ENCODE peak calls at places on chromosomes 1 and 21, in ten cellular contexts. One of them, this sample, is unnamed.

GRCh38 chr1:168535536-168535935 is 8.3 kb downstream of the XCL2 start:
- DNase-seq in A549: no peak
- DNase-seq in prostate gland: no peak
- DNase-seq in IMR-90: no peak
- DNase-seq in esophagus muscularis mucosa: no peak
- DNase-seq in transverse colon: no peak
- DNase-seq in esophagus squamous epithelium: no peak
- DNase-seq in NB4: peak
- DNase-seq in sigmoid colon: no peak
- DNase-seq in ovary: no peak
- DNase-seq in this sample: no peak

GRCh38 chr1:9181176-9181906 is 52.4 kb upstream of the GPR157 start:
- DNase-seq in esophagus muscularis mucosa: no peak
- DNase-seq in A549: peak
- DNase-seq in ovary: peak
- DNase-seq in esophagus squamous epithelium: no peak
- DNase-seq in prostate gland: no peak
- DNase-seq in NB4: peak
- DNase-seq in sigmoid colon: peak
- DNase-seq in IMR-90: peak
- DNase-seq in transverse colon: peak
- DNase-seq in this sample: no peak

GRCh38 chr21:31952828-31953227 is 80.0 kb downstream of the HUNK start:
- DNase-seq in A549: no peak
- DNase-seq in IMR-90: no peak
- DNase-seq in esophagus muscularis mucosa: no peak
- DNase-seq in prostate gland: no peak
- DNase-seq in ovary: no peak
- DNase-seq in transverse colon: no peak
- DNase-seq in sigmoid colon: no peak
- DNase-seq in esophagus squamous epithelium: no peak
- DNase-seq in NB4: no peak
- DNase-seq in this sample: no peak

GRCh38 chr21:33293811-33294216 is 27.6 kb downstream of the IL10RB start:
- DNase-seq in esophagus squamous epithelium: no peak
- DNase-seq in sigmoid colon: no peak
- DNase-seq in NB4: no peak
- DNase-seq in transverse colon: no peak
- DNase-seq in prostate gland: peak
- DNase-seq in A549: no peak
- DNase-seq in ovary: no peak
- DNase-seq in esophagus muscularis mucosa: no peak
- DNase-seq in IMR-90: no peak
- DNase-seq in this sample: no peak

GRCh38 chr1:8412183-8412831 is 94.4 kb downstream of the SLC45A1 start:
- DNase-seq in IMR-90: peak
- DNase-seq in esophagus squamous epithelium: no peak
- DNase-seq in NB4: no peak
- DNase-seq in prostate gland: peak
- DNase-seq in transverse colon: peak
- DNase-seq in esophagus muscularis mucosa: no peak
- DNase-seq in A549: peak
- DNase-seq in sigmoid colon: peak
- DNase-seq in ovary: no peak
- DNase-seq in this sample: peak

GRCh38 chr1:77399250-77400086 is 117.6 kb downstream of the AK5 start:
- DNase-seq in esophagus muscularis mucosa: no peak
- DNase-seq in sigmoid colon: no peak
- DNase-seq in prostate gland: no peak
- DNase-seq in esophagus squamous epithelium: no peak
- DNase-seq in transverse colon: no peak
- DNase-seq in NB4: no peak
- DNase-seq in ovary: no peak
- DNase-seq in A549: no peak
- DNase-seq in IMR-90: no peak
- DNase-seq in this sample: no peak

GRCh38 chr21:16775056-16775455 is 737.8 kb upstream of the CXADR start:
- DNase-seq in prostate gland: peak
- DNase-seq in ovary: no peak
- DNase-seq in NB4: no peak
- DNase-seq in sigmoid colon: no peak
- DNase-seq in esophagus muscularis mucosa: no peak
- DNase-seq in transverse colon: no peak
- DNase-seq in IMR-90: no peak
- DNase-seq in esophagus squamous epithelium: no peak
- DNase-seq in A549: no peak
- DNase-seq in this sample: no peak

GRCh38 chr1:65068202-65069011 is 79.6 kb upstream of the AK4 start:
- DNase-seq in esophagus muscularis mucosa: no peak
- DNase-seq in sigmoid colon: no peak
- DNase-seq in NB4: no peak
- DNase-seq in A549: no peak
- DNase-seq in esophagus squamous epithelium: no peak
- DNase-seq in ovary: peak
- DNase-seq in prostate gland: peak
- DNase-seq in IMR-90: peak
- DNase-seq in transverse colon: peak
- DNase-seq in this sample: no peak

GRCh38 chr1:149881876-149882275 is 17.5 kb upstream of the BOLA1 start:
- DNase-seq in sigmoid colon: no peak
- DNase-seq in A549: no peak
- DNase-seq in ovary: no peak
- DNase-seq in NB4: no peak
- DNase-seq in prostate gland: no peak
- DNase-seq in esophagus squamous epithelium: no peak
- DNase-seq in transverse colon: no peak
- DNase-seq in IMR-90: no peak
- DNase-seq in esophagus muscularis mucosa: no peak
- DNase-seq in this sample: no peak

GRCh38 chr1:149883598-149884247 is 15.6 kb upstream of the BOLA1 start:
- DNase-seq in esophagus muscularis mucosa: no peak
- DNase-seq in esophagus squamous epithelium: no peak
- DNase-seq in prostate gland: no peak
- DNase-seq in NB4: no peak
- DNase-seq in ovary: no peak
- DNase-seq in A549: no peak
- DNase-seq in sigmoid colon: no peak
- DNase-seq in IMR-90: no peak
- DNase-seq in transverse colon: no peak
- DNase-seq in this sample: no peak

GRCh38 chr1:149886396-149887195 is 12.8 kb upstream of the BOLA1 start:
- DNase-seq in esophagus squamous epithelium: peak
- DNase-seq in sigmoid colon: peak
- DNase-seq in A549: peak
- DNase-seq in IMR-90: peak
- DNase-seq in ovary: peak
- DNase-seq in NB4: peak
- DNase-seq in prostate gland: peak
- DNase-seq in esophagus muscularis mucosa: peak
- DNase-seq in transverse colon: peak
- DNase-seq in this sample: peak

GRCh38 chr1:149885364-149886111 is 13.8 kb upstream of the BOLA1 start:
- DNase-seq in esophagus muscularis mucosa: peak
- DNase-seq in IMR-90: peak
- DNase-seq in transverse colon: peak
- DNase-seq in NB4: peak
- DNase-seq in A549: peak
- DNase-seq in sigmoid colon: peak
- DNase-seq in esophagus squamous epithelium: peak
- DNase-seq in prostate gland: peak
- DNase-seq in ovary: peak
- DNase-seq in this sample: peak

GRCh38 chr1:149884433-149885363 is 14.7 kb upstream of the BOLA1 start:
- DNase-seq in transverse colon: no peak
- DNase-seq in esophagus squamous epithelium: no peak
- DNase-seq in A549: peak
- DNase-seq in sigmoid colon: no peak
- DNase-seq in IMR-90: peak
- DNase-seq in NB4: peak
- DNase-seq in prostate gland: no peak
- DNase-seq in ovary: no peak
- DNase-seq in esophagus muscularis mucosa: no peak
- DNase-seq in this sample: peak
- TF ChIP-seq POLR2A in transverse colon: peak
- TF ChIP-seq POLR2A in esophagus squamous epithelium: peak
- TF ChIP-seq POLR2A in A549: no peak
- TF ChIP-seq POLR2A in sigmoid colon: no peak
- TF ChIP-seq POLR2A in IMR-90: no peak
- TF ChIP-seq POLR2A in NB4: no peak
- TF ChIP-seq POLR2A in prostate gland: peak
- TF ChIP-seq POLR2A in ovary: no peak
- TF ChIP-seq POLR2A in esophagus muscularis mucosa: no peak
- TF ChIP-seq POLR2A in this sample: no peak

GRCh38 chr1:182368903-182369302 is 22.7 kb downstream of the GLUL start:
- DNase-seq in esophagus muscularis mucosa: no peak
- DNase-seq in NB4: no peak
- DNase-seq in sigmoid colon: no peak
- DNase-seq in A549: no peak
- DNase-seq in ovary: no peak
- DNase-seq in IMR-90: no peak
- DNase-seq in prostate gland: no peak
- DNase-seq in transverse colon: no peak
- DNase-seq in esophagus squamous epithelium: no peak
- DNase-seq in this sample: no peak

GRCh38 chr1:182366596-182366995 is 25.0 kb downstream of the GLUL start:
- DNase-seq in transverse colon: no peak
- DNase-seq in sigmoid colon: no peak
- DNase-seq in esophagus squamous epithelium: no peak
- DNase-seq in IMR-90: no peak
- DNase-seq in ovary: no peak
- DNase-seq in NB4: no peak
- DNase-seq in prostate gland: no peak
- DNase-seq in esophagus muscularis mucosa: no peak
- DNase-seq in A549: no peak
- DNase-seq in this sample: peak

GRCh38 chr1:182370532-182370931 is 21.1 kb downstream of the GLUL start:
- DNase-seq in esophagus squamous epithelium: no peak
- DNase-seq in A549: no peak
- DNase-seq in transverse colon: no peak
- DNase-seq in prostate gland: no peak
- DNase-seq in esophagus muscularis mucosa: no peak
- DNase-seq in NB4: no peak
- DNase-seq in IMR-90: no peak
- DNase-seq in ovary: no peak
- DNase-seq in sigmoid colon: no peak
- DNase-seq in this sample: no peak

GRCh38 chr1:182368369-182368768 is 23.2 kb downstream of the GLUL start:
- DNase-seq in ovary: no peak
- DNase-seq in IMR-90: no peak
- DNase-seq in prostate gland: no peak
- DNase-seq in transverse colon: no peak
- DNase-seq in NB4: no peak
- DNase-seq in sigmoid colon: no peak
- DNase-seq in A549: no peak
- DNase-seq in esophagus muscularis mucosa: no peak
- DNase-seq in esophagus squamous epithelium: no peak
- DNase-seq in this sample: peak

DNA sequence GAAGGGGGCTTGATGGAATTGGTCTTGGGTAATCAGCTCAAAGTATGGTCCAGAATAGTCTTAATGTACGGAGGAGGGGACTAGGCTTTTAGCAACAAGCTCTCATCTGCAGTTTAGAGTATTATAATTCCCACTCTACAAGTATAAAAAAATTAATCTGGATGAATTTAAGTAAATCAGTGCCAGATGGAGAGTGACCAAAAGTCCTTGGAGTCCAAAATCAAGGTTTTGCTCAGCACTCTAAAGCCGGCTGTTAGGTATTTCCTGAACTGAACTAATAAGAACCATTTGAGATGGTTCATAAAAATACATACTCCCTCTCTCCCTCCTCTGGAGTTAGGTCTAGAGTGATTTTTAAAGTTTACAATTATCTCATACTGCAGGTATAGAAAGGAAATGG is 23.7 kb downstream of the GLUL start:
- DNase-seq in esophagus muscularis mucosa: no peak
- DNase-seq in sigmoid colon: no peak
- DNase-seq in prostate gland: no peak
- DNase-seq in transverse colon: no peak
- DNase-seq in IMR-90: no peak
- DNase-seq in NB4: no peak
- DNase-seq in esophagus squamous epithelium: no peak
- DNase-seq in A549: no peak
- DNase-seq in ovary: no peak
- DNase-seq in this sample: no peak
- TF ChIP-seq POLR2A in esophagus muscularis mucosa: no peak
- TF ChIP-seq POLR2A in sigmoid colon: no peak
- TF ChIP-seq POLR2A in prostate gland: no peak
- TF ChIP-seq POLR2A in transverse colon: no peak
- TF ChIP-seq POLR2A in IMR-90: no peak
- TF ChIP-seq POLR2A in NB4: no peak
- TF ChIP-seq POLR2A in esophagus squamous epithelium: no peak
- TF ChIP-seq POLR2A in A549: no peak
- TF ChIP-seq POLR2A in ovary: no peak
- TF ChIP-seq POLR2A in this sample: no peak

GRCh38 chr1:85061711-85062424 is 13.6 kb upstream of the MCOLN3 start:
- DNase-seq in IMR-90: peak
- DNase-seq in NB4: peak
- DNase-seq in ovary: peak
- DNase-seq in esophagus squamous epithelium: peak
- DNase-seq in transverse colon: peak
- DNase-seq in A549: peak
- DNase-seq in sigmoid colon: peak
- DNase-seq in prostate gland: peak
- DNase-seq in esophagus muscularis mucosa: peak
- DNase-seq in this sample: peak
- TF ChIP-seq POLR2A in IMR-90: no peak
- TF ChIP-seq POLR2A in NB4: no peak
- TF ChIP-seq POLR2A in ovary: no peak
- TF ChIP-seq POLR2A in esophagus squamous epithelium: no peak
- TF ChIP-seq POLR2A in transverse colon: no peak
- TF ChIP-seq POLR2A in A549: no peak
- TF ChIP-seq POLR2A in sigmoid colon: no peak
- TF ChIP-seq POLR2A in prostate gland: no peak
- TF ChIP-seq POLR2A in esophagus muscularis mucosa: no peak
- TF ChIP-seq POLR2A in this sample: no peak

GRCh38 chr21:29299906-29300546 is 1.3 kb downstream of the BACH1 start:
- DNase-seq in IMR-90: peak
- DNase-seq in esophagus squamous epithelium: no peak
- DNase-seq in ovary: peak
- DNase-seq in NB4: peak
- DNase-seq in transverse colon: peak
- DNase-seq in A549: peak
- DNase-seq in sigmoid colon: peak
- DNase-seq in esophagus muscularis mucosa: peak
- DNase-seq in prostate gland: peak
- DNase-seq in this sample: peak
- TF ChIP-seq POLR2A in IMR-90: peak
- TF ChIP-seq POLR2A in esophagus squamous epithelium: peak
- TF ChIP-seq POLR2A in ovary: no peak
- TF ChIP-seq POLR2A in NB4: no peak
- TF ChIP-seq POLR2A in transverse colon: peak
- TF ChIP-seq POLR2A in A549: no peak
- TF ChIP-seq POLR2A in sigmoid colon: no peak
- TF ChIP-seq POLR2A in esophagus muscularis mucosa: no peak
- TF ChIP-seq POLR2A in prostate gland: no peak
- TF ChIP-seq POLR2A in this sample: no peak

GRCh38 chr1:151342021-151342420 is 5.0 kb downstream of the RFX5 start:
- DNase-seq in esophagus squamous epithelium: no peak
- DNase-seq in prostate gland: no peak
- DNase-seq in NB4: no peak
- DNase-seq in ovary: no peak
- DNase-seq in esophagus muscularis mucosa: no peak
- DNase-seq in IMR-90: no peak
- DNase-seq in transverse colon: no peak
- DNase-seq in A549: no peak
- DNase-seq in sigmoid colon: no peak
- DNase-seq in this sample: no peak
- TF ChIP-seq POLR2A in esophagus squamous epithelium: no peak
- TF ChIP-seq POLR2A in prostate gland: no peak
- TF ChIP-seq POLR2A in NB4: no peak
- TF ChIP-seq POLR2A in ovary: no peak
- TF ChIP-seq POLR2A in esophagus muscularis mucosa: no peak
- TF ChIP-seq POLR2A in IMR-90: no peak
- TF ChIP-seq POLR2A in transverse colon: no peak
- TF ChIP-seq POLR2A in A549: no peak
- TF ChIP-seq POLR2A in sigmoid colon: no peak
- TF ChIP-seq POLR2A in this sample: no peak